ENCODE peak calls at places on chromosomes 5 and 9, in four cellular contexts. K is neuronal stem cell, Q is left lung, N is mesendoderm. O is an unnamed sample.

GRCh38 chr5:167393328-167393727 is 898.1 kb upstream of the WWC1 start:
- DNase-seq in K (no peak), Q (no peak), N (no peak), O (no peak)

GRCh38 chr9:127987103-127987614 is 6.4 kb upstream of the EEIG1 start:
- DNase-seq in K (no peak), Q (no peak), N (no peak), O (no peak)

GRCh38 chr5:137039939-137040515 is 459.1 kb downstream of the SPOCK1 start:
- DNase-seq in K (no peak), Q (no peak), N (no peak), O (no peak)

GRCh38 chr5:142109356-142110045 is 922 bp downstream of the NDFIP1 start:
- DNase-seq in K (peak; percentile 9), Q (no peak), N (peak; percentile 42), O (no peak)

GRCh38 chr5:140220698-140221064 is 45.7 kb downstream of the CYSTM1 start:
- DNase-seq in K (no peak), Q (no peak), N (no peak), O (no peak)

GRCh38 chr5:89396262-89396975 is 513.4 kb upstream of the MEF2C start:
- DNase-seq in K (no peak), Q (no peak), N (peak; percentile 22), O (no peak)

GRCh38 chr5:102048940-102049339 is 247.1 kb downstream of the SLCO4C1 start:
- DNase-seq in K (no peak), Q (no peak), N (peak; percentile 7), O (no peak)

GRCh38 chr9:124834586-124834985 is 18.7 kb upstream of the WDR38 start:
- DNase-seq in K (no peak), Q (peak; percentile 71), N (no peak), O (no peak)

GRCh38 chr9:21715408-21715807 is 87.0 kb upstream of the MTAP start:
- DNase-seq in K (no peak), Q (peak; percentile 20), N (no peak), O (no peak)

GRCh38 chr5:168177831-168178450 is 113.5 kb upstream of the WWC1 start:
- DNase-seq in K (no peak), Q (peak; percentile 65), N (peak; percentile 93), O (no peak)

GRCh38 chr5:154755361-154756202 is at the start of gene LARP1:
- DNase-seq in K (peak; percentile 45), Q (peak; percentile 89), N (peak; percentile 57), O (peak; percentile 85)

GRCh38 chr5:136015966-136016365 is 12.8 kb upstream of the TGFBI start:
- DNase-seq in K (no peak), Q (no peak), N (no peak), O (no peak)

GRCh38 chr9:128078504-128079434 is 10.7 kb downstream of the SLC25A25 start:
- DNase-seq in K (no peak), Q (no peak), N (peak; percentile 93), O (no peak)

GRCh38 chr5:138725153-138725884 is 27.9 kb upstream of the CTNNA1 start:
- DNase-seq in K (peak; percentile 24), Q (no peak), N (peak; percentile 97), O (no peak)

GRCh38 chr5:53006920-53007890 is 18.1 kb downstream of the ITGA2 start:
- DNase-seq in K (no peak), Q (no peak), N (no peak), O (no peak)

GRCh38 chr9:38227656-38228055 is 158.6 kb upstream of the SHB start:
- DNase-seq in K (no peak), Q (no peak), N (no peak), O (no peak)

GRCh38 chr9:92393686-92394085 is 10.7 kb downstream of the OGN start:
- DNase-seq in K (no peak), Q (no peak), N (no peak), O (no peak)

GRCh38 chr5:72015103-72015548 is 92.1 kb upstream of the MAP1B start:
- DNase-seq in K (no peak), Q (no peak), N (no peak), O (peak; percentile 68)

GRCh38 chr5:75363111-75363510 is 26.1 kb downstream of the HMGCR start:
- DNase-seq in K (no peak), Q (no peak), N (no peak), O (no peak)

GRCh38 chr5:52997424-52997823 is 8.3 kb downstream of the ITGA2 start:
- DNase-seq in K (peak; percentile 68), Q (no peak), N (no peak), O (no peak)

GRCh38 chr9:126705767-126706697 is 92.3 kb downstream of the LMX1B start:
- DNase-seq in K (no peak), Q (peak; percentile 88), N (peak; percentile 62), O (peak; percentile 83)

GRCh38 chr9:13974891-13975290 is 339.1 kb downstream of the NFIB start:
- DNase-seq in K (no peak), Q (no peak), N (no peak), O (no peak)

GRCh38 chr9:110669439-110669838 is 848 bp downstream of the MUSK start:
- DNase-seq in K (no peak), Q (no peak), N (no peak), O (no peak)

GRCh38 chr5:79140553-79140952 is 28.9 kb downstream of the BHMT start:
- DNase-seq in K (no peak), Q (no peak), N (no peak), O (no peak)

GRCh38 chr5:76310208-76310607 is 92.9 kb upstream of the IQGAP2 start:
- DNase-seq in K (no peak), Q (no peak), N (no peak), O (no peak)

GRCh38 chr5:126390056-126390455 is 33.2 kb upstream of the GRAMD2B start:
- DNase-seq in K (no peak), Q (no peak), N (no peak), O (no peak)

GRCh38 chr5:136087961-136088871 is 44.4 kb upstream of the SMAD5 start:
- DNase-seq in K (no peak), Q (peak; percentile 80), N (no peak), O (peak; percentile 87)

GRCh38 chr9:126506361-126507317 is 107.1 kb upstream of the LMX1B start:
- DNase-seq in K (no peak), Q (peak; percentile 68), N (no peak), O (no peak)

GRCh38 chr5:175749591-175749990 is 91.7 kb downstream of the HRH2 start:
- DNase-seq in K (no peak), Q (no peak), N (no peak), O (no peak)

GRCh38 chr5:171484460-171484899 is 65.0 kb downstream of the FGF18 start:
- DNase-seq in K (no peak), Q (no peak), N (no peak), O (no peak)

GRCh38 chr9:86580688-86581087 is 226.5 kb upstream of the TUT7 start:
- DNase-seq in K (no peak), Q (no peak), N (no peak), O (no peak)

GRCh38 chr9:72290311-72290710 is 74.7 kb downstream of the ZFAND5 start:
- DNase-seq in K (no peak), Q (no peak), N (no peak), O (no peak)

DNA sequence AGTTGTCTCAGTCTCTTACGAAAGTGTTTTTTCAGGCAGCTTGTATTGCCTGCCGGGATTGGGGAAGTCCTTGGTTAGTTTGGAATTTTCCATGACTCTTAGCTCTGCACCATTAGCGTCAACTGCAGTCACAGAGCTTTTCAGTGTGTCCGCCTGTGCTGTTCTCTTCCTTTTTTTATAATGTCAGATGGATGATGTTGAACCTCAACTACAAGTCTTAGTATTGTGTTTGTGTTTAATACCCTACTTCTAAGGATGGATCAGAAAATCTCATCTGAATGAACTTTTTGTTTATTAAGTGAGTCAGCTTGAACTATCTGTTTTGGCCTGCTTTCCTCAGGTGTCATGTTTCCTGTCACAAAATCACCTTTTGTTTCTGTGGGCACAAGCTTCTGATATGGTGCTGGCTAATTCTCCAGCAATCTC is 33.1 kb downstream of the ATP6V0E1 start:
- DNase-seq in K (no peak), Q (no peak), N (peak; percentile 77), O (no peak)
- H3K27ac ChIP-seq in K (no peak overlapping the region), Q (peak overlapping the region; percentile 89), N (peak overlapping the region; percentile 63), O (peak overlapping the region; percentile 68)

GRCh38 chr9:133959171-133959570 is 33.0 kb downstream of the VAV2 start:
- DNase-seq in K (no peak), Q (peak; percentile 63), N (no peak), O (no peak)

GRCh38 chr9:133959966-133960567 is 32.1 kb downstream of the VAV2 start:
- DNase-seq in K (no peak), Q (peak; percentile 48), N (no peak), O (peak; percentile 29)

GRCh38 chr9:133960568-133961129 is 31.5 kb downstream of the VAV2 start:
- DNase-seq in K (no peak), Q (peak; percentile 79), N (peak; percentile 26), O (peak; percentile 68)

GRCh38 chr9:133957328-133957727 is 34.8 kb downstream of the VAV2 start:
- DNase-seq in K (no peak), Q (peak; percentile 57), N (peak; percentile 22), O (peak; percentile 20)

GRCh38 chr9:133958756-133959155 is 33.4 kb downstream of the VAV2 start:
- DNase-seq in K (no peak), Q (peak; percentile 35), N (no peak), O (no peak)
- H3K4me1 ChIP-seq in K (peaks cover 56% of the 10 kb centered on the region), Q (peaks cover 61% of the 10 kb centered on the region), N (peaks cover 7% of the 10 kb centered on the region), O (no peaks in the 10 kb centered on the region)

GRCh38 chr5:103498800-103499199 is 63.8 kb downstream of the NUDT12 start:
- DNase-seq in K (no peak), Q (no peak), N (peak; percentile 19), O (no peak)
- H3K27ac ChIP-seq in K (peak overlapping the region; percentile 92), Q (no peak overlapping the region), N (no peak overlapping the region), O (no peak overlapping the region)

DNA sequence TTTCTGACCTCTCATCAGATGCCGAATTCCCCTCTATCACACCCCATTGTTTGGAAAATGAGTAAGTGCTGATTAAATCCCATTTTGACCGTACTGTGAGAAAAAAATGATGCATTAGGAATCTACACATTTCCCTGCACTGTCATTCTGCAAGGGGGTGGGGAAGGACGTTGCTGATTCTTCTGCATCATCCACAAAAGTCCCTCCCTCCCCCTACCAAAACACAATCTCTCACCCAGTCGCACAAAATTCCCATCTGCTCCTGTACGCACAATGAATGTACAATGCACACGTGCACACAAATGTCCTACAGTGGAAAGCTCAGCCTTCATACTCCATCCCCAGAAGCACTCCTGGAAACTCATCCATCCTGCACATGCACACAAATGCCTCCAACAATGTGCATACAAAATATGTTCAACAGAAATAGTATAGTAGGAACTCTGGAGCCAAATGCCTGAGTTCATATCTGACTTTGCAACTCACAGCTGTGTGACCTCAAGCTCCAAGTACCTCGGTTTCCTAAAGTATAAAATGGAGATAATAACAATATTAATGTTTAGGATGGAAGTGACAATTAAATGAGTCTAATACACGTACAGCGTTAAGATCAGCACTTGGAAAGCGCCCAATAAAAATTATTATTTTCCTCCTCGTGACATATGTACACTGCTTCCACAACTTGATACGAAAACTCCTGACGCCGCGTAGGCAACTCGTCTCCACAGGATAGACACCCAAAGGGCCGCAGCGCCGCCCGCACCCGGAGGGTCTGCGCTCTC is 805 bp downstream of the TNIP1 start:
- DNase-seq in K (no peak), Q (no peak), N (no peak), O (no peak)
- H3K4me1 ChIP-seq in K (peaks cover 4% of the 10 kb centered on the region), Q (peaks cover 90% of the 10 kb centered on the region), N (peaks cover 3% of the 10 kb centered on the region), O (no peaks in the 10 kb centered on the region)